ENCODE peak calls at places on chromosomes 16 and 17, in ten cellular contexts. O, K, X, V, T, Z, F, H, R and L are unnamed samples.

GRCh38 chr17:81483085-81483861 is 29.3 kb downstream of the ACTG1 start:
- DNase-seq in O (peak), K (no peak), X (peak), V (peak), T (peak), Z (no peak), F (no peak), H (no peak), R (no peak), L (no peak)

GRCh38 chr16:89288966-89289365 is 71.5 kb downstream of the ZNF778 start:
- DNase-seq in O (no peak), K (no peak), X (no peak), V (no peak), T (no peak), Z (no peak), F (no peak), H (no peak), R (no peak), L (no peak)

GRCh38 chr16:81431554-81432353 is 12.9 kb upstream of the CMIP start:
- DNase-seq in O (no peak), K (no peak), X (no peak), V (no peak), T (no peak), Z (no peak), F (peak), H (peak), R (no peak), L (no peak)

GRCh38 chr16:67672739-67673662 is 6.4 kb downstream of the C16orf86 start:
- DNase-seq in O (peak), K (no peak), X (peak), V (peak), T (peak), Z (peak), F (peak), H (peak), R (no peak), L (peak)

GRCh38 chr17:32854177-32854576 is 22.7 kb downstream of the MYO1D start:
- DNase-seq in O (no peak), K (no peak), X (no peak), V (no peak), T (no peak), Z (peak), F (no peak), H (no peak), R (no peak), L (no peak)

GRCh38 chr17:58491510-58492045 is 3.4 kb upstream of the HSF5 start:
- DNase-seq in O (no peak), K (no peak), X (no peak), V (no peak), T (no peak), Z (no peak), F (no peak), H (no peak), R (no peak), L (no peak)

GRCh38 chr17:58289869-58290268 is 9.1 kb upstream of the MPO start:
- DNase-seq in O (no peak), K (no peak), X (no peak), V (no peak), T (no peak), Z (peak), F (no peak), H (no peak), R (no peak), L (no peak)

GRCh38 chr17:64687376-64687775 is 25.3 kb upstream of the SMURF2 start:
- DNase-seq in O (no peak), K (no peak), X (no peak), V (no peak), T (no peak), Z (no peak), F (no peak), H (no peak), R (no peak), L (no peak)

GRCh38 chr17:64103751-64104364 is 26.1 kb downstream of the ERN1 start:
- DNase-seq in O (peak), K (no peak), X (no peak), V (no peak), T (no peak), Z (no peak), F (peak), H (no peak), R (no peak), L (peak)